ENCODE peak calls at places on chromosomes 4 and X, in seven cellular contexts. One of them, this sample, is unnamed.

GRCh38 chr4:149690726-149691125 is 124.9 kb downstream of the IQCM start:
- DNase-seq in GM12878: no peak
- DNase-seq in SK-N-SH: no peak
- DNase-seq in HepG2: no peak
- DNase-seq in K562: no peak
- DNase-seq in HCT116: no peak
- DNase-seq in H1: no peak
- DNase-seq in this sample: no peak

GRCh38 chr4:186201535-186202230 is 10.3 kb downstream of the CYP4V2 start:
- DNase-seq in K562: peak
- DNase-seq in HepG2: peak
- DNase-seq in SK-N-SH: peak
- DNase-seq in GM12878: no peak
- DNase-seq in H1: peak
- DNase-seq in HCT116: peak
- DNase-seq in this sample: no peak

GRCh38 chr4:38230821-38231583 is 270.8 kb downstream of the PTTG2 start:
- DNase-seq in H1: peak
- DNase-seq in GM12878: no peak
- DNase-seq in HepG2: no peak
- DNase-seq in SK-N-SH: no peak
- DNase-seq in HCT116: no peak
- DNase-seq in K562: peak
- DNase-seq in this sample: no peak

GRCh38 chrX:101287402-101287801 is 3.7 kb downstream of the TAF7L start:
- DNase-seq in K562: peak
- DNase-seq in H1: no peak
- DNase-seq in SK-N-SH: peak
- DNase-seq in HCT116: peak
- DNase-seq in HepG2: peak
- DNase-seq in GM12878: peak
- DNase-seq in this sample: peak

GRCh38 chr4:2497931-2498330 is 29.0 kb downstream of the RNF4 start:
- DNase-seq in SK-N-SH: no peak
- DNase-seq in HepG2: no peak
- DNase-seq in GM12878: peak
- DNase-seq in H1: no peak
- DNase-seq in K562: no peak
- DNase-seq in HCT116: no peak
- DNase-seq in this sample: no peak

GRCh38 chr4:164888096-164888495 is 11.1 kb downstream of the APELA start:
- DNase-seq in SK-N-SH: no peak
- DNase-seq in H1: no peak
- DNase-seq in GM12878: no peak
- DNase-seq in K562: no peak
- DNase-seq in HCT116: no peak
- DNase-seq in HepG2: no peak
- DNase-seq in this sample: no peak

GRCh38 chr4:21768349-21769310 is 179.9 kb downstream of the KCNIP4 start:
- DNase-seq in GM12878: no peak
- DNase-seq in HCT116: peak
- DNase-seq in SK-N-SH: peak
- DNase-seq in K562: peak
- DNase-seq in HepG2: peak
- DNase-seq in H1: no peak
- DNase-seq in this sample: peak

GRCh38 chr4:173264960-173265281 is 69.2 kb downstream of the HMGB2 start:
- DNase-seq in HCT116: no peak
- DNase-seq in HepG2: no peak
- DNase-seq in H1: no peak
- DNase-seq in SK-N-SH: no peak
- DNase-seq in GM12878: no peak
- DNase-seq in K562: no peak
- DNase-seq in this sample: no peak

GRCh38 chr4:37601527-37601926 is 84.6 kb downstream of the RELL1 start:
- DNase-seq in HepG2: peak
- DNase-seq in K562: no peak
- DNase-seq in GM12878: no peak
- DNase-seq in SK-N-SH: no peak
- DNase-seq in HCT116: no peak
- DNase-seq in H1: no peak
- DNase-seq in this sample: no peak

GRCh38 chr4:26905172-26905571 is 44.5 kb downstream of the STIM2 start:
- DNase-seq in GM12878: no peak
- DNase-seq in H1: no peak
- DNase-seq in HepG2: no peak
- DNase-seq in HCT116: no peak
- DNase-seq in SK-N-SH: no peak
- DNase-seq in K562: no peak
- DNase-seq in this sample: no peak

GRCh38 chrX:77785400-77785745 is 643 bp downstream of the ATRX start:
- DNase-seq in SK-N-SH: peak
- DNase-seq in K562: peak
- DNase-seq in HCT116: no peak
- DNase-seq in GM12878: no peak
- DNase-seq in H1: no peak
- DNase-seq in HepG2: no peak
- DNase-seq in this sample: no peak

GRCh38 chrX:133984857-133985163 is 584 bp downstream of the GPC3 start:
- DNase-seq in K562: no peak
- DNase-seq in SK-N-SH: no peak
- DNase-seq in H1: no peak
- DNase-seq in GM12878: no peak
- DNase-seq in HCT116: no peak
- DNase-seq in HepG2: no peak
- DNase-seq in this sample: no peak

GRCh38 chr4:185573651-185574199 is 38.4 kb upstream of the PDLIM3 start:
- DNase-seq in H1: peak
- DNase-seq in K562: peak
- DNase-seq in HepG2: peak
- DNase-seq in GM12878: no peak
- DNase-seq in SK-N-SH: peak
- DNase-seq in HCT116: peak
- DNase-seq in this sample: peak

GRCh38 chrX:74437530-74437929 is 16.2 kb downstream of the SLC16A2 start:
- DNase-seq in GM12878: no peak
- DNase-seq in HepG2: no peak
- DNase-seq in K562: no peak
- DNase-seq in HCT116: no peak
- DNase-seq in SK-N-SH: no peak
- DNase-seq in H1: no peak
- DNase-seq in this sample: no peak

GRCh38 chr4:110850461-110851447 is 227.9 kb upstream of the PITX2 start:
- DNase-seq in H1: no peak
- DNase-seq in K562: no peak
- DNase-seq in SK-N-SH: no peak
- DNase-seq in HepG2: no peak
- DNase-seq in HCT116: no peak
- DNase-seq in GM12878: no peak
- DNase-seq in this sample: no peak

GRCh38 chr4:173505924-173506779 is 23.9 kb downstream of the HAND2 start:
- DNase-seq in HCT116: peak
- DNase-seq in SK-N-SH: peak
- DNase-seq in GM12878: peak
- DNase-seq in HepG2: peak
- DNase-seq in K562: peak
- DNase-seq in H1: peak
- DNase-seq in this sample: no peak

GRCh38 chr4:140423106-140423505 is 4.3 kb downstream of the CLGN start:
- DNase-seq in H1: no peak
- DNase-seq in HCT116: no peak
- DNase-seq in HepG2: no peak
- DNase-seq in K562: no peak
- DNase-seq in GM12878: no peak
- DNase-seq in SK-N-SH: no peak
- DNase-seq in this sample: no peak

GRCh38 chr4:126583509-126583908 is 1049.2 kb upstream of the INTU start:
- DNase-seq in K562: peak
- DNase-seq in H1: peak
- DNase-seq in SK-N-SH: no peak
- DNase-seq in HCT116: peak
- DNase-seq in GM12878: no peak
- DNase-seq in HepG2: peak
- DNase-seq in this sample: peak

GRCh38 chr4:4696521-4696920 is 154.7 kb upstream of the STX18 start:
- DNase-seq in K562: no peak
- DNase-seq in SK-N-SH: no peak
- DNase-seq in HepG2: no peak
- DNase-seq in GM12878: no peak
- DNase-seq in H1: no peak
- DNase-seq in HCT116: no peak
- DNase-seq in this sample: no peak

GRCh38 chr4:183920512-183920911 is 15.4 kb downstream of the STOX2 start:
- DNase-seq in SK-N-SH: no peak
- DNase-seq in HCT116: no peak
- DNase-seq in K562: no peak
- DNase-seq in H1: no peak
- DNase-seq in HepG2: no peak
- DNase-seq in GM12878: no peak
- DNase-seq in this sample: no peak

GRCh38 chr4:16722386-16722785 is 176.1 kb downstream of the LDB2 start:
- DNase-seq in SK-N-SH: no peak
- DNase-seq in GM12878: no peak
- DNase-seq in HepG2: no peak
- DNase-seq in HCT116: no peak
- DNase-seq in K562: no peak
- DNase-seq in H1: no peak
- DNase-seq in this sample: no peak

GRCh38 chr4:47085661-47086060 is 54.3 kb downstream of the GABRB1 start:
- DNase-seq in GM12878: no peak
- DNase-seq in HCT116: no peak
- DNase-seq in SK-N-SH: no peak
- DNase-seq in HepG2: no peak
- DNase-seq in K562: no peak
- DNase-seq in H1: no peak
- DNase-seq in this sample: no peak

GRCh38 chr4:46955601-46956000 is 37.8 kb downstream of the GABRA4 start:
- DNase-seq in HCT116: no peak
- DNase-seq in K562: no peak
- DNase-seq in GM12878: no peak
- DNase-seq in H1: no peak
- DNase-seq in SK-N-SH: no peak
- DNase-seq in HepG2: no peak
- DNase-seq in this sample: no peak

GRCh38 chr4:184752496-184753275 is 18.8 kb upstream of the CENPU start:
- DNase-seq in SK-N-SH: no peak
- DNase-seq in GM12878: no peak
- DNase-seq in K562: no peak
- DNase-seq in HepG2: no peak
- DNase-seq in H1: no peak
- DNase-seq in HCT116: no peak
- DNase-seq in this sample: no peak

DNA sequence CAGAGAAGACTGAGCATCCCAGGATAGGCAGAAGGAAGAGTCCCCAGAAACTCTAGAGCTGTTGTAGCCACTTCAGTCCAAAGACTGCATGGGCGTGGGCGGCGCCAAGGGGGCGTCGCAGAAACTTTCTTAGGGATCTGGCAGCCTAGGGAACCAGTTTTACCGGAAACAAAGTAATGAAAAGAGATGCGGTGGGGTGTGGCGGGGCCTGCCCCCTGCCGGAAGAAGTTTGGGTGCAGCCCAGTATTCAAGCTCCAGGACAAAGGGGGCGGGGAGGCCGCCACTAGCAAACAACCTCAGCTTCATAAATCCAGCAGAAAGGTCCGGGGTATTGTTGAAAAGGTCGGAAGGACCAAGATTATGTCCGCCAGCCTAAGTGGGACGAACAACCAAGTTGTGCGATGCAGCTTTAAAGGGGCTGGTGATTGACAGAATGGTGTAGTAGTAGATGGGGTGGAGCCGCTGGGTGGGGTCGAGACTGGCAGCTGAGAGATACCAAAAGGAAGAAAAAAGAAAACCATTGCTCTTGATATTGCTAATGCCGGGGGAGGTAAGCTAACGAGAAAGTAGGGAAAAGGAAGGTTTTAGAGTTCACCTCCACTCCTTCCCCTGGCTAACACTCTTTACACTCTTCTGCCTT is 190.5 kb downstream of the RRAGB start:
- DNase-seq in HCT116: peak
- DNase-seq in GM12878: no peak
- DNase-seq in H1: peak
- DNase-seq in HepG2: no peak
- DNase-seq in K562: peak
- DNase-seq in SK-N-SH: no peak
- DNase-seq in this sample: peak
- TF ChIP-seq YY1 in HCT116: no peak
- TF ChIP-seq YY1 in GM12878: peak
- TF ChIP-seq YY1 in H1: no peak
- TF ChIP-seq YY1 in HepG2: no peak
- TF ChIP-seq YY1 in K562: no peak
- TF ChIP-seq YY1 in SK-N-SH: no peak
- TF ChIP-seq YY1 in this sample: no peak

GRCh38 chrX:134985479-134985878 is 5.3 kb upstream of the SMIM10 start:
- DNase-seq in K562: no peak
- DNase-seq in GM12878: no peak
- DNase-seq in SK-N-SH: no peak
- DNase-seq in HCT116: no peak
- DNase-seq in H1: no peak
- DNase-seq in HepG2: no peak
- DNase-seq in this sample: no peak

GRCh38 chrX:134990475-134991473 is at the start of gene SMIM10:
- DNase-seq in SK-N-SH: peak
- DNase-seq in GM12878: no peak
- DNase-seq in K562: peak
- DNase-seq in HepG2: no peak
- DNase-seq in H1: peak
- DNase-seq in HCT116: no peak
- DNase-seq in this sample: no peak
- H3K9ac ChIP-seq in SK-N-SH: no peak
- H3K9ac ChIP-seq in GM12878: no peak
- H3K9ac ChIP-seq in K562: peak
- H3K9ac ChIP-seq in HepG2: no peak
- H3K9ac ChIP-seq in H1: no peak
- H3K9ac ChIP-seq in HCT116: no peak
- H3K9ac ChIP-seq in this sample: no peak

DNA sequence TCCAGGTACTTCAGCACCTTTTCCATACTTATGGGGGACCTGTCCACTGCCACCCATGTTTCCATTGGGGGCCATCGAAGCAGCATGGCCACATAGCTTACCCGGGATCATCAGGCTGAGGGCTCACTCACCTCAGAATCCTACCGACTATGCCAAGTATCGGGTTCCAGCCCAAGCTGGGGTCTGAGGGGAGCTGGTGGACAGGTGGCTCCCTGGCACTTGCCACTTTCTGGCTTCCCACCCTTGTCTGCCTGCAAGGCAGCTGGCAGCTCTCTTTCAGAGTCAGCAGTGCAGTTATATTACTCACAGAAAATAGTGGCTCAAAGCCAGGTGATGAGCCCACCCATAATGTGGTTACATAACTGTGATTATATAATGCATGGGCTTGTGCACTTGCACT is 1153.8 kb downstream of the STIM2 start:
- DNase-seq in SK-N-SH: no peak
- DNase-seq in HepG2: no peak
- DNase-seq in GM12878: no peak
- DNase-seq in HCT116: no peak
- DNase-seq in H1: no peak
- DNase-seq in K562: no peak
- DNase-seq in this sample: no peak
- TF ChIP-seq YY1 in SK-N-SH: no peak
- TF ChIP-seq YY1 in HepG2: no peak
- TF ChIP-seq YY1 in GM12878: no peak
- TF ChIP-seq YY1 in HCT116: no peak
- TF ChIP-seq YY1 in H1: no peak
- TF ChIP-seq YY1 in K562: no peak
- TF ChIP-seq YY1 in this sample: no peak

GRCh38 chr4:128241425-128241913 is 46.1 kb downstream of the PGRMC2 start:
- DNase-seq in HCT116: no peak
- DNase-seq in K562: no peak
- DNase-seq in SK-N-SH: peak
- DNase-seq in GM12878: no peak
- DNase-seq in HepG2: peak
- DNase-seq in H1: no peak
- DNase-seq in this sample: no peak
- H3K9ac ChIP-seq in HCT116: no peak
- H3K9ac ChIP-seq in K562: no peak
- H3K9ac ChIP-seq in SK-N-SH: peak
- H3K9ac ChIP-seq in GM12878: no peak
- H3K9ac ChIP-seq in HepG2: no peak
- H3K9ac ChIP-seq in H1: no peak
- H3K9ac ChIP-seq in this sample: no peak